ENCODE peak calls at places on chromosomes 2 and 18, in four cellular contexts. One of them, this sample, is unnamed.

GRCh38 chr2:54103454-54104314 is 11.7 kb upstream of the ACYP2 start:
- DNase-seq in gastrocnemius medialis: no peak
- DNase-seq in heart left ventricle: peak
- DNase-seq in NB4: peak
- DNase-seq in this sample: no peak

GRCh38 chr2:98027955-98028593 is 32.3 kb upstream of the TMEM131 start:
- DNase-seq in gastrocnemius medialis: no peak
- DNase-seq in heart left ventricle: no peak
- DNase-seq in NB4: no peak
- DNase-seq in this sample: no peak

GRCh38 chr2:225559090-225559489 is 159.6 kb downstream of the NYAP2 start:
- DNase-seq in gastrocnemius medialis: no peak
- DNase-seq in heart left ventricle: no peak
- DNase-seq in NB4: no peak
- DNase-seq in this sample: no peak

GRCh38 chr18:77271720-77272481 is 22.3 kb downstream of the GALR1 start:
- DNase-seq in gastrocnemius medialis: no peak
- DNase-seq in heart left ventricle: no peak
- DNase-seq in NB4: no peak
- DNase-seq in this sample: no peak

GRCh38 chr2:216650607-216651229 is 17.5 kb downstream of the IGFBP2 start:
- DNase-seq in gastrocnemius medialis: no peak
- DNase-seq in heart left ventricle: no peak
- DNase-seq in NB4: no peak
- DNase-seq in this sample: no peak

GRCh38 chr2:205563646-205564045 is 118.7 kb upstream of the NRP2 start:
- DNase-seq in gastrocnemius medialis: no peak
- DNase-seq in heart left ventricle: no peak
- DNase-seq in NB4: peak
- DNase-seq in this sample: no peak

GRCh38 chr2:101341421-101341820 is 32.9 kb upstream of the RNF149 start:
- DNase-seq in gastrocnemius medialis: no peak
- DNase-seq in heart left ventricle: no peak
- DNase-seq in NB4: no peak
- DNase-seq in this sample: no peak

GRCh38 chr2:217825469-217826235 is 177.1 kb downstream of the TNS1 start:
- DNase-seq in gastrocnemius medialis: no peak
- DNase-seq in heart left ventricle: no peak
- DNase-seq in NB4: no peak
- DNase-seq in this sample: no peak

GRCh38 chr18:67104700-67105284 is 411.7 kb downstream of the DSEL start:
- DNase-seq in gastrocnemius medialis: peak
- DNase-seq in heart left ventricle: no peak
- DNase-seq in NB4: peak
- DNase-seq in this sample: peak

GRCh38 chr2:95240556-95240955 is 33.2 kb downstream of the ZNF892 start:
- DNase-seq in gastrocnemius medialis: no peak
- DNase-seq in heart left ventricle: no peak
- DNase-seq in NB4: no peak
- DNase-seq in this sample: no peak

GRCh38 chr2:47237375-47238357 is 82.6 kb upstream of the STPG4 start:
- DNase-seq in gastrocnemius medialis: no peak
- DNase-seq in heart left ventricle: peak
- DNase-seq in NB4: peak
- DNase-seq in this sample: no peak

DNA sequence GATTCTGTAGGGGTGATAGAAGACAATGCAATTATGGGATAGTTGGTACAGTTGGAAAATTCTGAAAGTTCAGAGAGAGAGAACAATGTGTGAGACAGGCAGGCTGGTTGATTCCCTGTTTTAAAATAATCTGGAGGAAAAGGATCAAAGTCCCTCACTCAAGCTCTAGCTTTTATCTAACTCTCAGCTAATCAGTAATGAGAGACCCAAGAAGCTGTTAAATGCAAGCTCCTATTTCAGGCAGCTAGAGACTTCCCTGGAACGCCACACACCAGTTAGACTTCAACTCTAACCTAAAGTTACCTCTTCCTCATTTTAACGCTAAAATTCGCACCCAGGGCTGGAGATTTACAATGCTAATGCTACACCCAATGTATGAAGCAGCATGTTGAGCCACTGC is 243.1 kb downstream of the EN1 start:
- DNase-seq in gastrocnemius medialis: no peak
- DNase-seq in heart left ventricle: no peak
- DNase-seq in NB4: no peak
- DNase-seq in this sample: no peak
- TF ChIP-seq POLR2A in gastrocnemius medialis: no peak
- TF ChIP-seq POLR2A in heart left ventricle: no peak
- TF ChIP-seq POLR2A in NB4: no peak
- TF ChIP-seq POLR2A in this sample: no peak

DNA sequence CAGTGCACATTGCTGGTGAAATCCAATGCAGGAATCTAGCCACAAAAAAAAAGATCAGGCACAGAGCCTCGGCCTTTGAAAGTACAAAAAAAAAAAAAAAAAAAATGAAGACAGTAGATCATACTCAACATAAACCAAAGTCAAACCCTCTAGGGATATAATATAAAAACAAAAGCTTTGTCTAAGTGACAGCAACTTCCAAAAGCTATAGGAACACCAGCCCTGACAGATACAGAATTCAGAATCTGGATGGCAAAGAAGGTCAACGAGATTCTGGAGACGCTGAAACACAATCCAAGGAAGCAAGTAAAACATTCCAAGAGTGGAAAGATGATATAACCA is 54.0 kb upstream of the SCN1A start:
- DNase-seq in gastrocnemius medialis: no peak
- DNase-seq in heart left ventricle: no peak
- DNase-seq in NB4: no peak
- DNase-seq in this sample: no peak
- TF ChIP-seq CTCF in gastrocnemius medialis: no peak
- TF ChIP-seq CTCF in heart left ventricle: no peak
- TF ChIP-seq CTCF in NB4: no peak
- TF ChIP-seq CTCF in this sample: no peak

GRCh38 chr18:28178720-28179119 is 1.8 kb upstream of the CDH2 start:
- DNase-seq in gastrocnemius medialis: no peak
- DNase-seq in heart left ventricle: no peak
- DNase-seq in NB4: no peak
- DNase-seq in this sample: no peak

GRCh38 chr18:28176674-28176932 is 327 bp downstream of the CDH2 start:
- DNase-seq in gastrocnemius medialis: no peak
- DNase-seq in heart left ventricle: no peak
- DNase-seq in NB4: no peak
- DNase-seq in this sample: no peak

GRCh38 chr18:28175930-28176673 is 828 bp downstream of the CDH2 start:
- DNase-seq in gastrocnemius medialis: no peak
- DNase-seq in heart left ventricle: no peak
- DNase-seq in NB4: no peak
- DNase-seq in this sample: no peak

GRCh38 chr18:28176933-28177827 is at the start of gene CDH2:
- DNase-seq in gastrocnemius medialis: no peak
- DNase-seq in heart left ventricle: peak
- DNase-seq in NB4: no peak
- DNase-seq in this sample: no peak

DNA sequence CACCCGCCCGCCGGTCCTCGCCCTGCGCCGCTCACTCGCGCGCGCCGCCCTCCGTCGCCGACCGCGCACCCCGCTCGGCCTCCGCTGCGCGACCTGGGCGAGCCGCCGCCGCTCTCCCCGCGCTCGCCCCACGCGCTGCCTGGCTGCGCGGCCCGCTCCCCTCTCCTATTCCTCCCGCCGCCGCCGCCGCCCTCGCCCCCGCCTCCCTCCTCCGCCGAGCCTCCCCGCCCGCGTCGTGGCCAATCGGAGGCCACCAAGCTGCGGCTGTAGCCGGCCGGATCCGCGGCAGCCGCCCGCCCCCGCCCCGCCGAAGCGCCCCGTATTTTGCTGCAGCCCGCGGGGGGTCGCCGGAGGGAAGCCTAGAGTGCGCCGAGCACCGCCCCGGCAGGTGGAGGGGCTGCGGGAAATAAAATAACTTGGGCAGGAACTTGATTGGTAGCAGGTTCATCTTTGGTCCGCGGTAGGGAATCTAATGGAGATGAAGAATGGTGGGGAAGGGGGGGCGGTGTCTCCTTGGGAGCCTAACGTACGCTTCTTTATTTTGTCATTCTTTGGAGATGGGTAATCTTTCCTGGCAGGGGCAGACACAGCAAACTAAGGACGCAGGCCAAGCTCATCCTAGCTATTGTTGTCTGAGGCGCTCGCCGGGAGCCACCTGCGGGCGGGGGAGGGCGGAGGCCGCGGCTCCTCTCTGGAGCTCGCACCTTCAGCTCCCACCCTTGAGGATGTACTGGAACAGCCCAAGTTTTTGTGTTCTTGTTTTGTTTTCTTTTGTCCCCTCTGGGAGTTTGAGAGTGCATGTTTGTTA is 1.1 kb upstream of the CDH2 start:
- DNase-seq in gastrocnemius medialis: no peak
- DNase-seq in heart left ventricle: peak
- DNase-seq in NB4: no peak
- DNase-seq in this sample: no peak
- H3K4me3 ChIP-seq in gastrocnemius medialis: peak
- H3K4me3 ChIP-seq in heart left ventricle: peak
- H3K4me3 ChIP-seq in NB4: no peak
- H3K4me3 ChIP-seq in this sample: peak

DNA sequence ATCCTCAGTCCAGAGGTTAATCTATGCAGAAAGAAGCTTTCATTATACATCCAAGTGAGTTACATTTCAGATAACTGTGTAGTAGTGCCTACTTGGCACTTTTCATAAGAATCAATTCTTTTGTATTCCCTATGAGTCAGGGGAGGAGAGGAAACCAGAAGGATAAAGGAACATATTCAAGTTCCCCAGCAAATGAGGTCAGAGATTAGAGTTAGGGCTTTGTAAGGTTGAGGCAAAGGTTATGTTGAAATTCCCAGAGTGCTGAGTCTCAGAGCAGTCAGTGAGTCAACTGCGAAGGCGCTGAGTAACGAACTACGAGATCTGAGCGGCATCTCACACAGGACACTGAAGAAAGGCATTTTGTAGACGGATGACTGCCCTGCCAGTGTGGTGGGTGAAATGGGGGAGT is 25.1 kb upstream of the ME2 start:
- DNase-seq in gastrocnemius medialis: peak
- DNase-seq in heart left ventricle: peak
- DNase-seq in NB4: peak
- DNase-seq in this sample: no peak
- TF ChIP-seq POLR2A in gastrocnemius medialis: no peak
- TF ChIP-seq POLR2A in heart left ventricle: no peak
- TF ChIP-seq POLR2A in NB4: no peak
- TF ChIP-seq POLR2A in this sample: no peak

GRCh38 chr2:168705534-168706470 is 96.6 kb upstream of the NOSTRIN start:
- DNase-seq in gastrocnemius medialis: no peak
- DNase-seq in heart left ventricle: no peak
- DNase-seq in NB4: peak
- DNase-seq in this sample: no peak
- TF ChIP-seq CTCF in gastrocnemius medialis: no peak
- TF ChIP-seq CTCF in heart left ventricle: no peak
- TF ChIP-seq CTCF in NB4: peak
- TF ChIP-seq CTCF in this sample: no peak

GRCh38 chr18:57425096-57425495 is 10.1 kb upstream of the ONECUT2 start:
- DNase-seq in gastrocnemius medialis: no peak
- DNase-seq in heart left ventricle: no peak
- DNase-seq in NB4: no peak
- DNase-seq in this sample: no peak

GRCh38 chr18:57427429-57428181 is 7.6 kb upstream of the ONECUT2 start:
- DNase-seq in gastrocnemius medialis: no peak
- DNase-seq in heart left ventricle: no peak
- DNase-seq in NB4: no peak
- DNase-seq in this sample: no peak

GRCh38 chr18:57426187-57426586 is 9.0 kb upstream of the ONECUT2 start:
- DNase-seq in gastrocnemius medialis: no peak
- DNase-seq in heart left ventricle: no peak
- DNase-seq in NB4: no peak
- DNase-seq in this sample: no peak

GRCh38 chr18:57423821-57424220 is 11.4 kb upstream of the ONECUT2 start:
- DNase-seq in gastrocnemius medialis: no peak
- DNase-seq in heart left ventricle: no peak
- DNase-seq in NB4: no peak
- DNase-seq in this sample: no peak

DNA sequence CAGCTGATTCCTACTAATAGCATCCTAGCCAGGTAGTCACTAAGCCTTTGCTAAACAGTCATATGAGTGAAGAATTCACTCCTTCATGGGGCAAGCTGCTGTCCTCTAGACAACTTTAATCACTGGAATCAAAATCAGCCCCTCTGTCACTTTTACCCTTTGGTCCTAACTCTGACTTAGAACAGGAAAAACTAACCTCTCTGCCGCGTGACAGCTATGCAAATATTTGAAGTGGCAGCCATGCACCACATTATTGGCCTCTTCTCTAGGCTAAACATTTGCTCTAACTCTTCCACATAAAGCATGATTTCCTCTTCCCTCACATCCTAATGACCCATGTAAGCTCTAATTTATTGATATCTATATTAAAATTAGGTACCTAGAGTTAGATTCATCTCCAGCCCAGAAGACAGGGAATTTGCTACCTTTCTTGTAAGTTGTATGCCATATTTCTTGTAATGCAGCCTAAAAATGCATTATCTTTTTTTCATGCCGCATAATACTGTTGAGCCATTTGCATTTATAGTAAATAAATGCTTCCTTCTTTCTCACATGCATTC is 12.8 kb upstream of the ONECUT2 start:
- DNase-seq in gastrocnemius medialis: no peak
- DNase-seq in heart left ventricle: no peak
- DNase-seq in NB4: no peak
- DNase-seq in this sample: no peak
- H3K4me3 ChIP-seq in gastrocnemius medialis: no peak
- H3K4me3 ChIP-seq in heart left ventricle: no peak
- H3K4me3 ChIP-seq in NB4: no peak
- H3K4me3 ChIP-seq in this sample: no peak